ENCODE peak calls at places on chromosomes 12 and 14, in six cellular contexts. One of them, this sample, is unnamed.
A peak's percentile ranks its signal among the peaks of the same experiment; 100 is the strongest.

GRCh38 chr12:53205747-53206146 is 1.3 kb downstream of the ITGB7 start:
- DNase-seq in cardiac muscle cell: peak; percentile 89
- DNase-seq in heart right ventricle: no peak
- DNase-seq in CD8-positive, alpha-beta T cell: peak; percentile 72
- DNase-seq in heart left ventricle: no peak
- DNase-seq in kidney epithelial cell: no peak
- DNase-seq in this sample: no peak

GRCh38 chr14:32426596-32427408 is 97.7 kb downstream of the AKAP6 start:
- DNase-seq in cardiac muscle cell: no peak
- DNase-seq in heart right ventricle: no peak
- DNase-seq in CD8-positive, alpha-beta T cell: no peak
- DNase-seq in heart left ventricle: no peak
- DNase-seq in kidney epithelial cell: no peak
- DNase-seq in this sample: no peak

GRCh38 chr14:34065690-34066391 is 115.0 kb upstream of the EGLN3 start:
- DNase-seq in cardiac muscle cell: no peak
- DNase-seq in heart right ventricle: no peak
- DNase-seq in CD8-positive, alpha-beta T cell: no peak
- DNase-seq in heart left ventricle: no peak
- DNase-seq in kidney epithelial cell: no peak
- DNase-seq in this sample: no peak

GRCh38 chr12:44381341-44381740 is 494.8 kb downstream of the NELL2 start:
- DNase-seq in cardiac muscle cell: no peak
- DNase-seq in heart right ventricle: no peak
- DNase-seq in CD8-positive, alpha-beta T cell: no peak
- DNase-seq in heart left ventricle: no peak
- DNase-seq in kidney epithelial cell: no peak
- DNase-seq in this sample: no peak

GRCh38 chr12:102973583-102973982 is 16.1 kb downstream of the ASCL1 start:
- DNase-seq in cardiac muscle cell: no peak
- DNase-seq in heart right ventricle: no peak
- DNase-seq in CD8-positive, alpha-beta T cell: no peak
- DNase-seq in heart left ventricle: no peak
- DNase-seq in kidney epithelial cell: no peak
- DNase-seq in this sample: no peak

GRCh38 chr12:76679778-76680177 is 84.1 kb upstream of the ZDHHC17 start:
- DNase-seq in cardiac muscle cell: no peak
- DNase-seq in heart right ventricle: no peak
- DNase-seq in CD8-positive, alpha-beta T cell: no peak
- DNase-seq in heart left ventricle: no peak
- DNase-seq in kidney epithelial cell: no peak
- DNase-seq in this sample: no peak

GRCh38 chr12:104695453-104696148 is 238.9 kb downstream of the CHST11 start:
- DNase-seq in cardiac muscle cell: peak; percentile 93
- DNase-seq in heart right ventricle: no peak
- DNase-seq in CD8-positive, alpha-beta T cell: peak; percentile 57
- DNase-seq in heart left ventricle: no peak
- DNase-seq in kidney epithelial cell: peak; percentile 23
- DNase-seq in this sample: no peak

GRCh38 chr14:26935733-26936132 is 337.9 kb upstream of the NOVA1 start:
- DNase-seq in cardiac muscle cell: no peak
- DNase-seq in heart right ventricle: no peak
- DNase-seq in CD8-positive, alpha-beta T cell: no peak
- DNase-seq in heart left ventricle: no peak
- DNase-seq in kidney epithelial cell: no peak
- DNase-seq in this sample: no peak

GRCh38 chr12:51693569-51693968 is 102.5 kb downstream of the SCN8A start:
- DNase-seq in cardiac muscle cell: no peak
- DNase-seq in heart right ventricle: no peak
- DNase-seq in CD8-positive, alpha-beta T cell: no peak
- DNase-seq in heart left ventricle: no peak
- DNase-seq in kidney epithelial cell: no peak
- DNase-seq in this sample: no peak

GRCh38 chr12:93894391-93895095 is 217.4 kb downstream of the CRADD start:
- DNase-seq in cardiac muscle cell: peak; percentile 86
- DNase-seq in heart right ventricle: peak; percentile 95
- DNase-seq in CD8-positive, alpha-beta T cell: no peak
- DNase-seq in heart left ventricle: peak; percentile 96
- DNase-seq in kidney epithelial cell: no peak
- DNase-seq in this sample: peak; percentile 43

GRCh38 chr14:103199141-103199540 is 75.9 kb downstream of the TNFAIP2 start:
- DNase-seq in cardiac muscle cell: peak; percentile 66
- DNase-seq in heart right ventricle: no peak
- DNase-seq in CD8-positive, alpha-beta T cell: no peak
- DNase-seq in heart left ventricle: no peak
- DNase-seq in kidney epithelial cell: no peak
- DNase-seq in this sample: no peak

GRCh38 chr12:76085159-76085868 is 829 bp upstream of the NAP1L1 start:
- DNase-seq in cardiac muscle cell: peak; percentile 42
- DNase-seq in heart right ventricle: no peak
- DNase-seq in CD8-positive, alpha-beta T cell: peak; percentile 19
- DNase-seq in heart left ventricle: no peak
- DNase-seq in kidney epithelial cell: no peak
- DNase-seq in this sample: no peak

GRCh38 chr12:108131035-108131434 is 1.9 kb downstream of the WSCD2 start:
- DNase-seq in cardiac muscle cell: no peak
- DNase-seq in heart right ventricle: no peak
- DNase-seq in CD8-positive, alpha-beta T cell: no peak
- DNase-seq in heart left ventricle: no peak
- DNase-seq in kidney epithelial cell: no peak
- DNase-seq in this sample: no peak

GRCh38 chr12:108127654-108128053 is 1.4 kb upstream of the WSCD2 start:
- DNase-seq in cardiac muscle cell: no peak
- DNase-seq in heart right ventricle: no peak
- DNase-seq in CD8-positive, alpha-beta T cell: no peak
- DNase-seq in heart left ventricle: no peak
- DNase-seq in kidney epithelial cell: no peak
- DNase-seq in this sample: no peak

GRCh38 chr12:108128221-108129016 is 669 bp upstream of the WSCD2 start:
- DNase-seq in cardiac muscle cell: no peak
- DNase-seq in heart right ventricle: no peak
- DNase-seq in CD8-positive, alpha-beta T cell: no peak
- DNase-seq in heart left ventricle: no peak
- DNase-seq in kidney epithelial cell: no peak
- DNase-seq in this sample: no peak

GRCh38 chr12:108126990-108127468 is 2.1 kb upstream of the WSCD2 start:
- DNase-seq in cardiac muscle cell: no peak
- DNase-seq in heart right ventricle: no peak
- DNase-seq in CD8-positive, alpha-beta T cell: no peak
- DNase-seq in heart left ventricle: no peak
- DNase-seq in kidney epithelial cell: no peak
- DNase-seq in this sample: no peak

GRCh38 chr12:108129017-108129812 is at the start of gene WSCD2:
- DNase-seq in cardiac muscle cell: peak; percentile 11
- DNase-seq in heart right ventricle: peak; percentile 16
- DNase-seq in CD8-positive, alpha-beta T cell: no peak
- DNase-seq in heart left ventricle: peak; percentile 48
- DNase-seq in kidney epithelial cell: no peak
- DNase-seq in this sample: no peak
- H3K4me3 ChIP-seq in cardiac muscle cell: peak within 1 kb of the TSS; percentile 36
- H3K4me3 ChIP-seq in heart right ventricle: peak within 1 kb of the TSS; percentile 34
- H3K4me3 ChIP-seq in CD8-positive, alpha-beta T cell: no peak within 1 kb of the TSS
- H3K4me3 ChIP-seq in heart left ventricle: peak within 1 kb of the TSS; percentile 58
- H3K4me3 ChIP-seq in kidney epithelial cell: no peak within 1 kb of the TSS
- H3K4me3 ChIP-seq in this sample: peak within 1 kb of the TSS; percentile 6

GRCh38 chr12:28869197-28869596 is 279.9 kb upstream of the FAR2 start:
- DNase-seq in cardiac muscle cell: peak; percentile 86
- DNase-seq in heart right ventricle: no peak
- DNase-seq in CD8-positive, alpha-beta T cell: no peak
- DNase-seq in heart left ventricle: no peak
- DNase-seq in kidney epithelial cell: peak; percentile 23
- DNase-seq in this sample: no peak

GRCh38 chr12:28870839-28871440 is 278.1 kb upstream of the FAR2 start:
- DNase-seq in cardiac muscle cell: no peak
- DNase-seq in heart right ventricle: no peak
- DNase-seq in CD8-positive, alpha-beta T cell: no peak
- DNase-seq in heart left ventricle: no peak
- DNase-seq in kidney epithelial cell: no peak
- DNase-seq in this sample: no peak

GRCh38 chr12:28876423-28876822 is 272.7 kb upstream of the FAR2 start:
- DNase-seq in cardiac muscle cell: no peak
- DNase-seq in heart right ventricle: no peak
- DNase-seq in CD8-positive, alpha-beta T cell: no peak
- DNase-seq in heart left ventricle: no peak
- DNase-seq in kidney epithelial cell: no peak
- DNase-seq in this sample: no peak

GRCh38 chr12:28874758-28875157 is 274.3 kb upstream of the FAR2 start:
- DNase-seq in cardiac muscle cell: no peak
- DNase-seq in heart right ventricle: no peak
- DNase-seq in CD8-positive, alpha-beta T cell: no peak
- DNase-seq in heart left ventricle: no peak
- DNase-seq in kidney epithelial cell: no peak
- DNase-seq in this sample: no peak

GRCh38 chr12:28872654-28873268 is 276.3 kb upstream of the FAR2 start:
- DNase-seq in cardiac muscle cell: peak; percentile 86
- DNase-seq in heart right ventricle: peak; percentile 55
- DNase-seq in CD8-positive, alpha-beta T cell: no peak
- DNase-seq in heart left ventricle: peak; percentile 44
- DNase-seq in kidney epithelial cell: peak; percentile 12
- DNase-seq in this sample: peak; percentile 34
- TF ChIP-seq CTCF in cardiac muscle cell: peak; percentile 84
- TF ChIP-seq CTCF in heart right ventricle: peak; percentile 61
- TF ChIP-seq CTCF in CD8-positive, alpha-beta T cell: no peak
- TF ChIP-seq CTCF in heart left ventricle: peak; percentile 65
- TF ChIP-seq CTCF in kidney epithelial cell: peak; percentile 74
- TF ChIP-seq CTCF in this sample: peak; percentile 10

DNA sequence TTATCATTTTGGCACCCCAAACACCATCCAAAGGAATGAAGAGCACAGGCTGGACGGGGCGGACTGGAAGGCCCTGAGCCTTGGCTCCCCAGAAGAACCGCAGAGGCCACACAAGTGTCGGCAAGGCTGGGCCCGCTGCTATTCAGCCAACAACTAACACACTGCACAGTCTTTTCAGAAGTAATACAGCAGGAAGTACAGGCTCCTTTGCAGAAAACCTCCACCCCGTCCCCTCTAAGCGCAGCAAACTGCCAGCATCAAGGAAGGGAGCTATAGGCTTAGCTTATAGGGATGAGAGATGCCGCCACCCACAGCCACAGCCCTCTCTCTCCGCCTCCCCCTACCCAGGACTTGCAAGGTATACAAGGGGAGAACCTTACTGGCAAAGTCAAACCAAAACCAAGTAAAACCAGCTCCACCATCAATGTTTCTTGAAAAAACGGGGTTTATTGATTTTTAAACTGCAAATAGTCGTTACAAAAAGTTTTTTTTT is 5.6 kb downstream of the ZFP36L1 start:
- DNase-seq in cardiac muscle cell: peak; percentile 66
- DNase-seq in heart right ventricle: no peak
- DNase-seq in CD8-positive, alpha-beta T cell: peak; percentile 44
- DNase-seq in heart left ventricle: peak; percentile 34
- DNase-seq in kidney epithelial cell: no peak
- DNase-seq in this sample: no peak
- H3K4me3 ChIP-seq in cardiac muscle cell: peak overlapping the region; percentile 77
- H3K4me3 ChIP-seq in heart right ventricle: peak overlapping the region; percentile 87
- H3K4me3 ChIP-seq in CD8-positive, alpha-beta T cell: peak overlapping the region; percentile 9
- H3K4me3 ChIP-seq in heart left ventricle: no peak overlapping the region
- H3K4me3 ChIP-seq in kidney epithelial cell: peak overlapping the region; percentile 31
- H3K4me3 ChIP-seq in this sample: no peak overlapping the region

GRCh38 chr12:96401061-96401871 is 1.0 kb upstream of the CDK17 start:
- DNase-seq in cardiac muscle cell: peak; percentile 87
- DNase-seq in heart right ventricle: peak; percentile 23
- DNase-seq in CD8-positive, alpha-beta T cell: peak; percentile 47
- DNase-seq in heart left ventricle: no peak
- DNase-seq in kidney epithelial cell: peak; percentile 61
- DNase-seq in this sample: no peak
- TF ChIP-seq CTCF in cardiac muscle cell: peak; percentile 43
- TF ChIP-seq CTCF in heart right ventricle: no peak
- TF ChIP-seq CTCF in CD8-positive, alpha-beta T cell: peak; percentile 78
- TF ChIP-seq CTCF in heart left ventricle: peak; percentile 31
- TF ChIP-seq CTCF in kidney epithelial cell: peak; percentile 42
- TF ChIP-seq CTCF in this sample: no peak

DNA sequence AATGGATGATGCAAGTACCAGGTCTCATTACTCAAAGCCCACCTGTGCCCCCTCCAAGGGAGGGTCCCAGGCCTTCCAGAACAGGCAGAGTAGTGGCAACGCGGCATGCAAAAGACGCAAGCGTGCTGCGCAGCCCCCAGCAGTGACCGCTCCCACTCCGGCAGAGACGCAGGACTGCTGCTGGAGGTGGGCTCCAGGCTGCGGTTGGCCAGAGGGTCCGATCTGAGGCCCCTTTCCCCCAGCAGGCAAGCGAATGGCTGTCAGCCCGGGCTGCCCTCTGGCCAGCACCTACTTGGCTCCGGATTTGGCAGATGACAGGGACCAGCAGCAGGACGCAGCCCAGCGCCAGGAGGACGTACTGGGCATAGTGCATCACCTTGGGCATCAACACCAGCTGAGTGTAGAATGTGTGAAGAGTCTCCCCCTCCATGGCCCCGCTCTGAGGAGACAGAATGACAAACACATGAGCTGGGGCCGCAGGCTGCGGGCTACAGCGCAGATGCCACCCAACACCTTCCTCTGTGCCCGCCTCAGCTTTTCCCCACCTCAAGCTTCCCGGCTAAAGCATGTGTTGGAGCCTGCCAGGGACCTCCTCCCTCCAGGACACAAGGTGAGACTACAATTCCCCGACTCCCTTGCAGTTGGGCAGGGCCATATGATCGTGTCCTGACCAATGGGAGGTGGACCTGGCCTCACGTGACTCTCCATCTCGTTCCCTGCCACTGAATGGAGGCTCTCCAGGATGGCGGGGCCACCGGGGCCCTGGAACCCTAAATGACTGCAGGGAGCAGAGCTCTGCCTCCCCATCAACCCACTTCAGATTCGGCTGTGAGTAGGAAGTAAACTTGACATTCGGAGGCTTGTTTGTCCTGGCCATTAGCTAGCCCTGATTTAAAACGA is 77.3 kb downstream of the SCARB1 start:
- DNase-seq in cardiac muscle cell: peak; percentile 95
- DNase-seq in heart right ventricle: peak; percentile 89
- DNase-seq in CD8-positive, alpha-beta T cell: no peak
- DNase-seq in heart left ventricle: peak; percentile 90
- DNase-seq in kidney epithelial cell: no peak
- DNase-seq in this sample: peak; percentile 93
- H3K4me3 ChIP-seq in cardiac muscle cell: peak overlapping the region; percentile 41
- H3K4me3 ChIP-seq in heart right ventricle: peak overlapping the region; percentile 50
- H3K4me3 ChIP-seq in CD8-positive, alpha-beta T cell: no peak overlapping the region
- H3K4me3 ChIP-seq in heart left ventricle: peak overlapping the region; percentile 46
- H3K4me3 ChIP-seq in kidney epithelial cell: peak overlapping the region; percentile 30
- H3K4me3 ChIP-seq in this sample: no peak overlapping the region

GRCh38 chr12:62050785-62051184 is 209.4 kb upstream of the USP15 start:
- DNase-seq in cardiac muscle cell: no peak
- DNase-seq in heart right ventricle: no peak
- DNase-seq in CD8-positive, alpha-beta T cell: no peak
- DNase-seq in heart left ventricle: no peak
- DNase-seq in kidney epithelial cell: no peak
- DNase-seq in this sample: no peak
- TF ChIP-seq CTCF in cardiac muscle cell: no peak
- TF ChIP-seq CTCF in heart right ventricle: no peak
- TF ChIP-seq CTCF in CD8-positive, alpha-beta T cell: no peak
- TF ChIP-seq CTCF in heart left ventricle: no peak
- TF ChIP-seq CTCF in kidney epithelial cell: no peak
- TF ChIP-seq CTCF in this sample: no peak

This sample was measured in lung.